ENCODE peak calls at places on chromosome 4, in seven cellular contexts. One of them, this sample, is unnamed.

GRCh38 chr4:95415346-95415771 is 133.4 kb downstream of the UNC5C start:
- DNase-seq in OCI-LY7: no peak
- DNase-seq in MM.1S: no peak
- DNase-seq in fibroblast of mammary gland: peak
- DNase-seq in heart right ventricle: no peak
- DNase-seq in H1: no peak
- DNase-seq in uterus: no peak
- DNase-seq in this sample: no peak

GRCh38 chr4:20203508-20203907 is 48.2 kb upstream of the SLIT2 start:
- DNase-seq in OCI-LY7: no peak
- DNase-seq in MM.1S: no peak
- DNase-seq in fibroblast of mammary gland: peak
- DNase-seq in heart right ventricle: no peak
- DNase-seq in H1: no peak
- DNase-seq in uterus: no peak
- DNase-seq in this sample: no peak

GRCh38 chr4:31071807-31072486 is 351.8 kb downstream of the PCDH7 start:
- DNase-seq in OCI-LY7: no peak
- DNase-seq in MM.1S: no peak
- DNase-seq in fibroblast of mammary gland: no peak
- DNase-seq in heart right ventricle: no peak
- DNase-seq in H1: no peak
- DNase-seq in uterus: no peak
- DNase-seq in this sample: no peak

GRCh38 chr4:21470531-21470930 is 478.0 kb downstream of the KCNIP4 start:
- DNase-seq in OCI-LY7: no peak
- DNase-seq in MM.1S: no peak
- DNase-seq in fibroblast of mammary gland: peak
- DNase-seq in heart right ventricle: peak
- DNase-seq in H1: no peak
- DNase-seq in uterus: no peak
- DNase-seq in this sample: no peak

GRCh38 chr4:185548587-185548986 is 13.3 kb upstream of the PDLIM3 start:
- DNase-seq in OCI-LY7: no peak
- DNase-seq in MM.1S: no peak
- DNase-seq in fibroblast of mammary gland: no peak
- DNase-seq in heart right ventricle: no peak
- DNase-seq in H1: no peak
- DNase-seq in uterus: no peak
- DNase-seq in this sample: no peak

GRCh38 chr4:18397681-18398080 is 376.1 kb upstream of the LCORL start:
- DNase-seq in OCI-LY7: no peak
- DNase-seq in MM.1S: no peak
- DNase-seq in fibroblast of mammary gland: no peak
- DNase-seq in heart right ventricle: no peak
- DNase-seq in H1: no peak
- DNase-seq in uterus: no peak
- DNase-seq in this sample: no peak

GRCh38 chr4:38095691-38096090 is 135.5 kb downstream of the PTTG2 start:
- DNase-seq in OCI-LY7: no peak
- DNase-seq in MM.1S: no peak
- DNase-seq in fibroblast of mammary gland: no peak
- DNase-seq in heart right ventricle: no peak
- DNase-seq in H1: no peak
- DNase-seq in uterus: no peak
- DNase-seq in this sample: no peak

GRCh38 chr4:37803348-37803973 is 23.0 kb upstream of the PGM2 start:
- DNase-seq in OCI-LY7: peak
- DNase-seq in MM.1S: peak
- DNase-seq in fibroblast of mammary gland: peak
- DNase-seq in heart right ventricle: peak
- DNase-seq in H1: no peak
- DNase-seq in uterus: no peak
- DNase-seq in this sample: peak

GRCh38 chr4:85548841-85549240 is 73.9 kb downstream of the ARHGAP24 start:
- DNase-seq in OCI-LY7: no peak
- DNase-seq in MM.1S: no peak
- DNase-seq in fibroblast of mammary gland: peak
- DNase-seq in heart right ventricle: no peak
- DNase-seq in H1: no peak
- DNase-seq in uterus: no peak
- DNase-seq in this sample: no peak

GRCh38 chr4:118942465-118942864 is 53.8 kb downstream of the SYNPO2 start:
- DNase-seq in OCI-LY7: no peak
- DNase-seq in MM.1S: no peak
- DNase-seq in fibroblast of mammary gland: peak
- DNase-seq in heart right ventricle: no peak
- DNase-seq in H1: no peak
- DNase-seq in uterus: no peak
- DNase-seq in this sample: no peak

GRCh38 chr4:114535725-114536124 is 62.9 kb upstream of the UGT8 start:
- DNase-seq in OCI-LY7: no peak
- DNase-seq in MM.1S: no peak
- DNase-seq in fibroblast of mammary gland: no peak
- DNase-seq in heart right ventricle: no peak
- DNase-seq in H1: no peak
- DNase-seq in uterus: no peak
- DNase-seq in this sample: no peak

GRCh38 chr4:121696140-121696640 is 590 bp downstream of the ANXA5 start:
- DNase-seq in OCI-LY7: peak
- DNase-seq in MM.1S: peak
- DNase-seq in fibroblast of mammary gland: peak
- DNase-seq in heart right ventricle: peak
- DNase-seq in H1: peak
- DNase-seq in uterus: peak
- DNase-seq in this sample: peak

GRCh38 chr4:17055788-17056187 is 157.3 kb upstream of the LDB2 start:
- DNase-seq in OCI-LY7: no peak
- DNase-seq in MM.1S: no peak
- DNase-seq in fibroblast of mammary gland: peak
- DNase-seq in heart right ventricle: no peak
- DNase-seq in H1: no peak
- DNase-seq in uterus: no peak
- DNase-seq in this sample: no peak

GRCh38 chr4:69910016-69910782 is 20.7 kb upstream of the CSN1S1 start:
- DNase-seq in OCI-LY7: no peak
- DNase-seq in MM.1S: no peak
- DNase-seq in fibroblast of mammary gland: peak
- DNase-seq in heart right ventricle: no peak
- DNase-seq in H1: no peak
- DNase-seq in uterus: no peak
- DNase-seq in this sample: peak

GRCh38 chr4:87975466-87975865 is at the start of gene SPP1:
- DNase-seq in OCI-LY7: peak
- DNase-seq in MM.1S: peak
- DNase-seq in fibroblast of mammary gland: peak
- DNase-seq in heart right ventricle: no peak
- DNase-seq in H1: no peak
- DNase-seq in uterus: no peak
- DNase-seq in this sample: peak

GRCh38 chr4:113106076-113106475 is 56.6 kb downstream of the ANK2 start:
- DNase-seq in OCI-LY7: no peak
- DNase-seq in MM.1S: no peak
- DNase-seq in fibroblast of mammary gland: peak
- DNase-seq in heart right ventricle: no peak
- DNase-seq in H1: no peak
- DNase-seq in uterus: no peak
- DNase-seq in this sample: no peak

GRCh38 chr4:153549401-153549800 is 83.2 kb downstream of the TMEM131L start:
- DNase-seq in OCI-LY7: no peak
- DNase-seq in MM.1S: no peak
- DNase-seq in fibroblast of mammary gland: no peak
- DNase-seq in heart right ventricle: no peak
- DNase-seq in H1: no peak
- DNase-seq in uterus: no peak
- DNase-seq in this sample: no peak

GRCh38 chr4:84451546-84451945 is 47.5 kb downstream of the NKX6-1 start:
- DNase-seq in OCI-LY7: peak
- DNase-seq in MM.1S: no peak
- DNase-seq in fibroblast of mammary gland: peak
- DNase-seq in heart right ventricle: no peak
- DNase-seq in H1: no peak
- DNase-seq in uterus: no peak
- DNase-seq in this sample: no peak

GRCh38 chr4:87044511-87045369 is 109.9 kb downstream of the AFF1 start:
- DNase-seq in OCI-LY7: no peak
- DNase-seq in MM.1S: no peak
- DNase-seq in fibroblast of mammary gland: no peak
- DNase-seq in heart right ventricle: peak
- DNase-seq in H1: no peak
- DNase-seq in uterus: no peak
- DNase-seq in this sample: no peak

GRCh38 chr4:51885371-51885770 is 42.4 kb downstream of the DCUN1D4 start:
- DNase-seq in OCI-LY7: peak
- DNase-seq in MM.1S: no peak
- DNase-seq in fibroblast of mammary gland: peak
- DNase-seq in heart right ventricle: no peak
- DNase-seq in H1: no peak
- DNase-seq in uterus: no peak
- DNase-seq in this sample: peak

GRCh38 chr4:81600511-81601269 is 129.0 kb upstream of the RASGEF1B start:
- DNase-seq in OCI-LY7: no peak
- DNase-seq in MM.1S: no peak
- DNase-seq in fibroblast of mammary gland: no peak
- DNase-seq in heart right ventricle: peak
- DNase-seq in H1: no peak
- DNase-seq in uterus: peak
- DNase-seq in this sample: no peak

GRCh38 chr4:53601251-53601764 is 10.0 kb upstream of the LNX1 start:
- DNase-seq in OCI-LY7: peak
- DNase-seq in MM.1S: peak
- DNase-seq in fibroblast of mammary gland: no peak
- DNase-seq in heart right ventricle: no peak
- DNase-seq in H1: peak
- DNase-seq in uterus: no peak
- DNase-seq in this sample: peak
- TF ChIP-seq CTCF in OCI-LY7: peak
- TF ChIP-seq CTCF in MM.1S: peak
- TF ChIP-seq CTCF in fibroblast of mammary gland: peak
- TF ChIP-seq CTCF in heart right ventricle: peak
- TF ChIP-seq CTCF in H1: peak
- TF ChIP-seq CTCF in uterus: no peak
- TF ChIP-seq CTCF in this sample: peak

GRCh38 chr4:77040856-77041576 is 34.8 kb downstream of the CCNI start:
- DNase-seq in OCI-LY7: peak
- DNase-seq in MM.1S: no peak
- DNase-seq in fibroblast of mammary gland: peak
- DNase-seq in heart right ventricle: no peak
- DNase-seq in H1: no peak
- DNase-seq in uterus: no peak
- DNase-seq in this sample: no peak

GRCh38 chr4:77047037-77047436 is 28.8 kb downstream of the CCNI start:
- DNase-seq in OCI-LY7: peak
- DNase-seq in MM.1S: peak
- DNase-seq in fibroblast of mammary gland: peak
- DNase-seq in heart right ventricle: no peak
- DNase-seq in H1: no peak
- DNase-seq in uterus: no peak
- DNase-seq in this sample: no peak

GRCh38 chr4:77044458-77045124 is 31.2 kb downstream of the CCNI start:
- DNase-seq in OCI-LY7: peak
- DNase-seq in MM.1S: peak
- DNase-seq in fibroblast of mammary gland: peak
- DNase-seq in heart right ventricle: no peak
- DNase-seq in H1: no peak
- DNase-seq in uterus: no peak
- DNase-seq in this sample: peak

GRCh38 chr4:77043507-77044131 is 32.2 kb downstream of the CCNI start:
- DNase-seq in OCI-LY7: no peak
- DNase-seq in MM.1S: no peak
- DNase-seq in fibroblast of mammary gland: peak
- DNase-seq in heart right ventricle: no peak
- DNase-seq in H1: no peak
- DNase-seq in uterus: peak
- DNase-seq in this sample: no peak

DNA sequence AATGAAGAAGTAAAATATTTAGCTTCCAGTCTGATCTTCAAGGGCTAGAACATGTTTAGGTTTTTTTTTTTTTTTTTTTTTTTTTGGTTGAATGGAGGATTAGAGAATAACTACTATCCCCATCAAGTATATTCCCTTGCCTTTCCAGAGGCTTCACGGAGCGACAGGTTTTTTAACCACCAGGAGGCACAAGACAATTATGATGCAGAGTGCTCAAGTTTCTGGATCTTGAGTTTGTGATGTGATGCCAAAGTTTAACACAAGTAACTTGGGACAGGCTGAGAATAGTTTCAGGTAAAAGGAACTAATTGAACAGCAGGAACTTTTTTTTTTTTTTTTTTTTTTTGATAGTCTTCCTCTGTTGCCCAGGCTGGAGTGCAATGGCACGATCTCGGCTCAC is 30.3 kb downstream of the CCNI start:
- DNase-seq in OCI-LY7: no peak
- DNase-seq in MM.1S: no peak
- DNase-seq in fibroblast of mammary gland: peak
- DNase-seq in heart right ventricle: no peak
- DNase-seq in H1: no peak
- DNase-seq in uterus: no peak
- DNase-seq in this sample: no peak
- TF ChIP-seq CTCF in OCI-LY7: no peak
- TF ChIP-seq CTCF in MM.1S: peak
- TF ChIP-seq CTCF in fibroblast of mammary gland: peak
- TF ChIP-seq CTCF in heart right ventricle: no peak
- TF ChIP-seq CTCF in H1: peak
- TF ChIP-seq CTCF in uterus: peak
- TF ChIP-seq CTCF in this sample: no peak

GRCh38 chr4:5463361-5463760 is 245.0 kb downstream of the EVC2 start:
- DNase-seq in OCI-LY7: no peak
- DNase-seq in MM.1S: no peak
- DNase-seq in fibroblast of mammary gland: no peak
- DNase-seq in heart right ventricle: no peak
- DNase-seq in H1: no peak
- DNase-seq in uterus: no peak
- DNase-seq in this sample: no peak

GRCh38 chr4:5463936-5464650 is 244.3 kb downstream of the EVC2 start:
- DNase-seq in OCI-LY7: no peak
- DNase-seq in MM.1S: no peak
- DNase-seq in fibroblast of mammary gland: no peak
- DNase-seq in heart right ventricle: no peak
- DNase-seq in H1: peak
- DNase-seq in uterus: no peak
- DNase-seq in this sample: no peak

GRCh38 chr4:5465956-5466355 is 242.4 kb downstream of the EVC2 start:
- DNase-seq in OCI-LY7: no peak
- DNase-seq in MM.1S: no peak
- DNase-seq in fibroblast of mammary gland: no peak
- DNase-seq in heart right ventricle: no peak
- DNase-seq in H1: no peak
- DNase-seq in uterus: no peak
- DNase-seq in this sample: no peak

GRCh38 chr4:5467111-5467510 is 241.2 kb downstream of the EVC2 start:
- DNase-seq in OCI-LY7: no peak
- DNase-seq in MM.1S: no peak
- DNase-seq in fibroblast of mammary gland: no peak
- DNase-seq in heart right ventricle: no peak
- DNase-seq in H1: no peak
- DNase-seq in uterus: no peak
- DNase-seq in this sample: no peak

GRCh38 chr4:5465529-5465928 is 242.8 kb downstream of the EVC2 start:
- DNase-seq in OCI-LY7: no peak
- DNase-seq in MM.1S: no peak
- DNase-seq in fibroblast of mammary gland: no peak
- DNase-seq in heart right ventricle: no peak
- DNase-seq in H1: no peak
- DNase-seq in uterus: no peak
- DNase-seq in this sample: no peak
- TF ChIP-seq CTCF in OCI-LY7: no peak
- TF ChIP-seq CTCF in MM.1S: no peak
- TF ChIP-seq CTCF in fibroblast of mammary gland: no peak
- TF ChIP-seq CTCF in heart right ventricle: no peak
- TF ChIP-seq CTCF in H1: no peak
- TF ChIP-seq CTCF in uterus: no peak
- TF ChIP-seq CTCF in this sample: no peak

GRCh38 chr4:173748353-173748752 is 218.3 kb upstream of the HAND2 start:
- DNase-seq in OCI-LY7: no peak
- DNase-seq in MM.1S: peak
- DNase-seq in fibroblast of mammary gland: peak
- DNase-seq in heart right ventricle: no peak
- DNase-seq in H1: no peak
- DNase-seq in uterus: no peak
- DNase-seq in this sample: no peak
- TF ChIP-seq CTCF in OCI-LY7: no peak
- TF ChIP-seq CTCF in MM.1S: peak
- TF ChIP-seq CTCF in fibroblast of mammary gland: peak
- TF ChIP-seq CTCF in heart right ventricle: peak
- TF ChIP-seq CTCF in H1: no peak
- TF ChIP-seq CTCF in uterus: peak
- TF ChIP-seq CTCF in this sample: no peak